ENCODE peak calls at places on chromosome 15, in four cellular contexts. F is naive B cell, H is cardiac fibroblast, C is caudate nucleus. U is an unnamed sample.

GRCh38 chr15:48628832-48629231 is 16.7 kb downstream of the FBN1 start:
- DNase-seq in C (no peak), F (no peak), H (peak; percentile 33), U (peak; percentile 66)

GRCh38 chr15:40295870-40296560 is 11.7 kb downstream of the PLCB2 start:
- DNase-seq in F (no peak), C (no peak), H (peak; percentile 45), U (no peak)

GRCh38 chr15:69031013-69032001 is 16.8 kb downstream of the NOX5 start:
- DNase-seq in F (no peak), H (peak; percentile 39), C (peak; percentile 61), U (peak; percentile 39)

GRCh38 chr15:45667002-45667401 is 32.2 kb downstream of the SQOR start:
- DNase-seq in F (no peak), H (no peak), C (no peak), U (no peak)

GRCh38 chr15:68375716-68376220 is 56.2 kb downstream of the ITGA11 start:
- DNase-seq in F (no peak), C (no peak), H (no peak), U (no peak)

GRCh38 chr15:27358751-27359434 is 387.9 kb downstream of the GABRG3 start:
- DNase-seq in C (no peak), F (no peak), H (peak; percentile 3), U (no peak)

GRCh38 chr15:31563421-31563820 is 236.8 kb downstream of the KLF13 start:
- DNase-seq in F (no peak), H (no peak), C (no peak), U (no peak)

GRCh38 chr15:47415539-47415971 is 301.8 kb upstream of the SEMA6D start:
- DNase-seq in H (peak; percentile 35), F (no peak), C (no peak), U (peak; percentile 61)

GRCh38 chr15:72733941-72734738 is 48.1 kb downstream of the BBS4 start:
- DNase-seq in F (no peak), C (no peak), H (no peak), U (no peak)

GRCh38 chr15:75054172-75054897 is 30.9 kb downstream of the PPCDC start:
- DNase-seq in F (no peak), H (peak; percentile 59), C (no peak), U (no peak)

U was measured in EH.